ENCODE peak calls at places on chromosomes 12 and 14, in five cellular contexts. One of them, this sample, is unnamed.

GRCh38 chr12:13141686-13142085 is 38.2 kb upstream of the GSG1 start:
- DNase-seq in AG20443: no peak
- DNase-seq in Kasumi-1: no peak
- DNase-seq in foreskin fibroblast: no peak
- DNase-seq in GM23248: peak
- DNase-seq in this sample: no peak

GRCh38 chr12:54282949-54283593 is 2.5 kb downstream of the HNRNPA1 start:
- DNase-seq in AG20443: no peak
- DNase-seq in Kasumi-1: no peak
- DNase-seq in foreskin fibroblast: no peak
- DNase-seq in GM23248: no peak
- DNase-seq in this sample: peak

GRCh38 chr12:93741741-93742085 is 64.5 kb downstream of the CRADD start:
- DNase-seq in AG20443: peak
- DNase-seq in Kasumi-1: no peak
- DNase-seq in foreskin fibroblast: no peak
- DNase-seq in GM23248: peak
- DNase-seq in this sample: peak

GRCh38 chr14:31154956-31155355 is 52.6 kb downstream of the HECTD1 start:
- DNase-seq in AG20443: no peak
- DNase-seq in Kasumi-1: no peak
- DNase-seq in foreskin fibroblast: no peak
- DNase-seq in GM23248: peak
- DNase-seq in this sample: no peak

GRCh38 chr12:29599397-29599796 is 101.9 kb upstream of the OVCH1 start:
- DNase-seq in AG20443: peak
- DNase-seq in Kasumi-1: no peak
- DNase-seq in foreskin fibroblast: no peak
- DNase-seq in GM23248: peak
- DNase-seq in this sample: peak

GRCh38 chr12:2624543-2625266 is 170.1 kb upstream of the FKBP4 start:
- DNase-seq in AG20443: peak
- DNase-seq in Kasumi-1: peak
- DNase-seq in foreskin fibroblast: peak
- DNase-seq in GM23248: peak
- DNase-seq in this sample: no peak

GRCh38 chr12:79927772-79928474 is 7.0 kb downstream of the PPP1R12A start:
- DNase-seq in AG20443: peak
- DNase-seq in Kasumi-1: peak
- DNase-seq in foreskin fibroblast: no peak
- DNase-seq in GM23248: peak
- DNase-seq in this sample: no peak

GRCh38 chr14:104753528-104754212 is 723 bp downstream of the SIVA1 start:
- DNase-seq in AG20443: no peak
- DNase-seq in Kasumi-1: no peak
- DNase-seq in foreskin fibroblast: no peak
- DNase-seq in GM23248: peak
- DNase-seq in this sample: peak

GRCh38 chr12:47984331-47984801 is 19.9 kb downstream of the COL2A1 start:
- DNase-seq in AG20443: no peak
- DNase-seq in Kasumi-1: no peak
- DNase-seq in foreskin fibroblast: no peak
- DNase-seq in GM23248: no peak
- DNase-seq in this sample: peak

GRCh38 chr12:124577986-124578385 is 10.6 kb upstream of the NCOR2 start:
- DNase-seq in AG20443: no peak
- DNase-seq in Kasumi-1: no peak
- DNase-seq in foreskin fibroblast: no peak
- DNase-seq in GM23248: no peak
- DNase-seq in this sample: no peak

GRCh38 chr14:70640938-70641547 is 673 bp upstream of the TTC9 start:
- DNase-seq in AG20443: peak
- DNase-seq in Kasumi-1: no peak
- DNase-seq in foreskin fibroblast: peak
- DNase-seq in GM23248: peak
- DNase-seq in this sample: peak

GRCh38 chr12:56932867-56933266 is 1.3 kb downstream of the SDR9C7 start:
- DNase-seq in AG20443: no peak
- DNase-seq in Kasumi-1: peak
- DNase-seq in foreskin fibroblast: no peak
- DNase-seq in GM23248: no peak
- DNase-seq in this sample: no peak

GRCh38 chr14:20630340-20631022 is 11.0 kb downstream of the OR6S1 start:
- DNase-seq in AG20443: no peak
- DNase-seq in Kasumi-1: peak
- DNase-seq in foreskin fibroblast: no peak
- DNase-seq in GM23248: peak
- DNase-seq in this sample: no peak

GRCh38 chr14:72609205-72609916 is 284.5 kb downstream of the DPF3 start:
- DNase-seq in AG20443: no peak
- DNase-seq in Kasumi-1: no peak
- DNase-seq in foreskin fibroblast: no peak
- DNase-seq in GM23248: no peak
- DNase-seq in this sample: peak

GRCh38 chr12:120801146-120801545 is 75.5 kb downstream of the ACADS start:
- DNase-seq in AG20443: no peak
- DNase-seq in Kasumi-1: no peak
- DNase-seq in foreskin fibroblast: no peak
- DNase-seq in GM23248: no peak
- DNase-seq in this sample: no peak

GRCh38 chr12:2636741-2637140 is 158.0 kb upstream of the FKBP4 start:
- DNase-seq in AG20443: no peak
- DNase-seq in Kasumi-1: no peak
- DNase-seq in foreskin fibroblast: no peak
- DNase-seq in GM23248: no peak
- DNase-seq in this sample: peak

GRCh38 chr14:66624319-66624937 is 116.5 kb downstream of the GPHN start:
- DNase-seq in AG20443: peak
- DNase-seq in Kasumi-1: peak
- DNase-seq in foreskin fibroblast: peak
- DNase-seq in GM23248: peak
- DNase-seq in this sample: peak

GRCh38 chr14:77088219-77088618 is 9.8 kb upstream of the CIPC start:
- DNase-seq in AG20443: no peak
- DNase-seq in Kasumi-1: no peak
- DNase-seq in foreskin fibroblast: no peak
- DNase-seq in GM23248: no peak
- DNase-seq in this sample: no peak

GRCh38 chr14:64639340-64639821 is 64.8 kb upstream of the PLEKHG3 start:
- DNase-seq in AG20443: no peak
- DNase-seq in Kasumi-1: no peak
- DNase-seq in foreskin fibroblast: no peak
- DNase-seq in GM23248: no peak
- DNase-seq in this sample: no peak

GRCh38 chr14:35390577-35391387 is 13.8 kb downstream of the NFKBIA start:
- DNase-seq in AG20443: no peak
- DNase-seq in Kasumi-1: no peak
- DNase-seq in foreskin fibroblast: no peak
- DNase-seq in GM23248: peak
- DNase-seq in this sample: peak

GRCh38 chr12:88267630-88268029 is 125.5 kb downstream of the TMTC3 start:
- DNase-seq in AG20443: no peak
- DNase-seq in Kasumi-1: no peak
- DNase-seq in foreskin fibroblast: no peak
- DNase-seq in GM23248: no peak
- DNase-seq in this sample: no peak

GRCh38 chr14:106846218-106846617 is 1319.8 kb downstream of the TMEM121 start:
- DNase-seq in AG20443: no peak
- DNase-seq in Kasumi-1: no peak
- DNase-seq in foreskin fibroblast: no peak
- DNase-seq in GM23248: no peak
- DNase-seq in this sample: no peak

GRCh38 chr14:67622675-67623074 is 3.0 kb downstream of the ARG2 start:
- DNase-seq in AG20443: peak
- DNase-seq in Kasumi-1: peak
- DNase-seq in foreskin fibroblast: peak
- DNase-seq in GM23248: peak
- DNase-seq in this sample: peak

GRCh38 chr12:109773384-109774011 is 59.7 kb downstream of the TRPV4 start:
- DNase-seq in AG20443: peak
- DNase-seq in Kasumi-1: no peak
- DNase-seq in foreskin fibroblast: no peak
- DNase-seq in GM23248: peak
- DNase-seq in this sample: no peak

GRCh38 chr14:36818794-36819384 is 157.2 kb downstream of the PAX9 start:
- DNase-seq in AG20443: peak
- DNase-seq in Kasumi-1: no peak
- DNase-seq in foreskin fibroblast: no peak
- DNase-seq in GM23248: peak
- DNase-seq in this sample: no peak

GRCh38 chr12:110689002-110689600 is at the start of gene HVCN1:
- DNase-seq in AG20443: peak
- DNase-seq in Kasumi-1: peak
- DNase-seq in foreskin fibroblast: peak
- DNase-seq in GM23248: peak
- DNase-seq in this sample: peak

GRCh38 chr14:36976571-36977023 is 195.8 kb downstream of the SLC25A21 start:
- DNase-seq in AG20443: peak
- DNase-seq in Kasumi-1: no peak
- DNase-seq in foreskin fibroblast: no peak
- DNase-seq in GM23248: peak
- DNase-seq in this sample: no peak

GRCh38 chr14:100027771-100028490 is 37.3 kb upstream of the EVL start:
- DNase-seq in AG20443: no peak
- DNase-seq in Kasumi-1: no peak
- DNase-seq in foreskin fibroblast: no peak
- DNase-seq in GM23248: peak
- DNase-seq in this sample: no peak

GRCh38 chr14:39857656-39858055 is 425.4 kb upstream of the FBXO33 start:
- DNase-seq in AG20443: no peak
- DNase-seq in Kasumi-1: no peak
- DNase-seq in foreskin fibroblast: no peak
- DNase-seq in GM23248: no peak
- DNase-seq in this sample: no peak

GRCh38 chr14:93993382-93993781 is 3.7 kb upstream of the CCDC197 start:
- DNase-seq in AG20443: no peak
- DNase-seq in Kasumi-1: no peak
- DNase-seq in foreskin fibroblast: no peak
- DNase-seq in GM23248: no peak
- DNase-seq in this sample: no peak

GRCh38 chr12:131258396-131258795 is 304.7 kb downstream of the ADGRD1 start:
- DNase-seq in AG20443: no peak
- DNase-seq in Kasumi-1: no peak
- DNase-seq in foreskin fibroblast: no peak
- DNase-seq in GM23248: no peak
- DNase-seq in this sample: no peak

GRCh38 chr14:39219075-39219499 is 14.6 kb upstream of the MIA2 start:
- DNase-seq in AG20443: peak
- DNase-seq in Kasumi-1: no peak
- DNase-seq in foreskin fibroblast: peak
- DNase-seq in GM23248: peak
- DNase-seq in this sample: peak

GRCh38 chr12:116299548-116300150 is 22.2 kb upstream of the MED13L start:
- DNase-seq in AG20443: no peak
- DNase-seq in Kasumi-1: no peak
- DNase-seq in foreskin fibroblast: no peak
- DNase-seq in GM23248: peak
- DNase-seq in this sample: no peak

GRCh38 chr14:90412058-90412457 is 15.2 kb downstream of the CALM1 start:
- DNase-seq in AG20443: peak
- DNase-seq in Kasumi-1: no peak
- DNase-seq in foreskin fibroblast: no peak
- DNase-seq in GM23248: peak
- DNase-seq in this sample: no peak

GRCh38 chr14:61470261-61470953 is 149.0 kb downstream of the PRKCH start:
- DNase-seq in AG20443: peak
- DNase-seq in Kasumi-1: peak
- DNase-seq in foreskin fibroblast: peak
- DNase-seq in GM23248: peak
- DNase-seq in this sample: peak

GRCh38 chr14:67359319-67359774 is 257 bp downstream of the ATP6V1D start:
- DNase-seq in AG20443: peak
- DNase-seq in Kasumi-1: no peak
- DNase-seq in foreskin fibroblast: peak
- DNase-seq in GM23248: peak
- DNase-seq in this sample: no peak

GRCh38 chr14:20969336-20969735 is 14.0 kb downstream of the RNASE2 start:
- DNase-seq in AG20443: no peak
- DNase-seq in Kasumi-1: no peak
- DNase-seq in foreskin fibroblast: peak
- DNase-seq in GM23248: peak
- DNase-seq in this sample: no peak

GRCh38 chr12:569803-570236 is 93.4 kb downstream of the NINJ2 start:
- DNase-seq in AG20443: peak
- DNase-seq in Kasumi-1: peak
- DNase-seq in foreskin fibroblast: peak
- DNase-seq in GM23248: peak
- DNase-seq in this sample: peak

GRCh38 chr12:62817556-62818271 is 117.2 kb downstream of the PPM1H start:
- DNase-seq in AG20443: no peak
- DNase-seq in Kasumi-1: no peak
- DNase-seq in foreskin fibroblast: no peak
- DNase-seq in GM23248: no peak
- DNase-seq in this sample: peak